ENCODE peak calls at places on chromosomes 2 and 18, in four cellular contexts. One of them, this sample, is unnamed.

GRCh38 chr18:59229681-59230443 is 9.9 kb downstream of the GRP start:
- DNase-seq in H1: no peak
- DNase-seq in GM12878: no peak
- DNase-seq in HepG2: no peak
- DNase-seq in this sample: no peak

GRCh38 chr18:75491361-75491760 is 63.9 kb upstream of the SMIM21 start:
- DNase-seq in GM12878: no peak
- DNase-seq in HepG2: no peak
- DNase-seq in H1: no peak
- DNase-seq in this sample: no peak

GRCh38 chr2:231359484-231359883 is 36.0 kb upstream of the B3GNT7 start:
- DNase-seq in GM12878: no peak
- DNase-seq in H1: no peak
- DNase-seq in HepG2: no peak
- DNase-seq in this sample: no peak

GRCh38 chr2:121532894-121533293 is 2.2 kb downstream of the RNU4ATAC start:
- DNase-seq in GM12878: no peak
- DNase-seq in H1: no peak
- DNase-seq in HepG2: peak; percentile 76
- DNase-seq in this sample: no peak

GRCh38 chr2:172928754-172929153 is 146.9 kb upstream of the MAP3K20 start:
- DNase-seq in GM12878: no peak
- DNase-seq in H1: no peak
- DNase-seq in HepG2: no peak
- DNase-seq in this sample: no peak

GRCh38 chr18:56086176-56086575 is 498.2 kb upstream of the TCF4 start:
- DNase-seq in HepG2: no peak
- DNase-seq in GM12878: no peak
- DNase-seq in H1: no peak
- DNase-seq in this sample: no peak

GRCh38 chr2:233563663-233564430 is 2.7 kb downstream of the USP40 start:
- DNase-seq in HepG2: no peak
- DNase-seq in GM12878: no peak
- DNase-seq in H1: no peak
- DNase-seq in this sample: no peak

GRCh38 chr2:183059561-183059960 is 19.0 kb upstream of the DUSP19 start:
- DNase-seq in H1: no peak
- DNase-seq in GM12878: no peak
- DNase-seq in HepG2: no peak
- DNase-seq in this sample: no peak

GRCh38 chr18:63063171-63063570 is 256.4 kb downstream of the BCL2 start:
- DNase-seq in H1: no peak
- DNase-seq in HepG2: no peak
- DNase-seq in GM12878: no peak
- DNase-seq in this sample: no peak

GRCh38 chr2:232363784-232364615 is 14.6 kb upstream of the ALPP start:
- DNase-seq in HepG2: no peak
- DNase-seq in GM12878: peak; percentile 24
- DNase-seq in H1: no peak
- DNase-seq in this sample: no peak

GRCh38 chr2:183010112-183010511 is 28.1 kb downstream of the NCKAP1 start:
- DNase-seq in GM12878: no peak
- DNase-seq in H1: peak; percentile 23
- DNase-seq in HepG2: no peak
- DNase-seq in this sample: no peak

GRCh38 chr2:134341476-134341875 is 87.6 kb downstream of the MGAT5 start:
- DNase-seq in H1: no peak
- DNase-seq in HepG2: no peak
- DNase-seq in GM12878: no peak
- DNase-seq in this sample: no peak

GRCh38 chr2:105595536-105595935 is 149.2 kb upstream of the NCK2 start:
- DNase-seq in HepG2: no peak
- DNase-seq in H1: no peak
- DNase-seq in GM12878: no peak
- DNase-seq in this sample: no peak

GRCh38 chr2:129374452-129374851 is 605.0 kb upstream of the RAB6C start:
- DNase-seq in HepG2: no peak
- DNase-seq in H1: no peak
- DNase-seq in GM12878: no peak
- DNase-seq in this sample: no peak

GRCh38 chr2:135202751-135203150 is 150.7 kb downstream of the RAB3GAP1 start:
- DNase-seq in GM12878: no peak
- DNase-seq in HepG2: no peak
- DNase-seq in H1: no peak
- DNase-seq in this sample: no peak

GRCh38 chr2:196463706-196464105 is 175.8 kb upstream of the CCDC150 start:
- DNase-seq in H1: no peak
- DNase-seq in GM12878: no peak
- DNase-seq in HepG2: no peak
- DNase-seq in this sample: no peak

GRCh38 chr2:231614559-231615057 is 21.9 kb downstream of the TEX44 start:
- DNase-seq in GM12878: no peak
- DNase-seq in H1: no peak
- DNase-seq in HepG2: no peak
- DNase-seq in this sample: no peak

GRCh38 chr2:233992481-233993217 is 57.9 kb upstream of the SPP2 start:
- DNase-seq in H1: no peak
- DNase-seq in HepG2: no peak
- DNase-seq in GM12878: no peak
- DNase-seq in this sample: no peak

GRCh38 chr2:43068730-43069517 is 157.5 kb downstream of the ZFP36L2 start:
- DNase-seq in GM12878: no peak
- DNase-seq in HepG2: no peak
- DNase-seq in H1: no peak
- DNase-seq in this sample: no peak

GRCh38 chr2:236246711-236247246 is 17.4 kb downstream of the ASB18 start:
- DNase-seq in H1: no peak
- DNase-seq in HepG2: no peak
- DNase-seq in GM12878: no peak
- DNase-seq in this sample: no peak

GRCh38 chr18:5455644-5456043 is 88.2 kb downstream of the EPB41L3 start:
- DNase-seq in HepG2: no peak
- DNase-seq in H1: no peak
- DNase-seq in GM12878: no peak
- DNase-seq in this sample: no peak

GRCh38 chr2:176081993-176082884 is 1.5 kb downstream of the EVX2 start:
- DNase-seq in HepG2: no peak
- DNase-seq in H1: no peak
- DNase-seq in GM12878: no peak
- DNase-seq in this sample: no peak

GRCh38 chr2:74502147-74502719 is 2.8 kb upstream of the LBX2 start:
- DNase-seq in HepG2: peak; percentile 86
- DNase-seq in H1: no peak
- DNase-seq in GM12878: no peak
- DNase-seq in this sample: no peak

GRCh38 chr18:23634692-23635091 is 28.0 kb downstream of the ANKRD29 start:
- DNase-seq in H1: no peak
- DNase-seq in GM12878: no peak
- DNase-seq in HepG2: no peak
- DNase-seq in this sample: no peak

GRCh38 chr2:263022-263738 is 652 bp downstream of the SH3YL1 start:
- DNase-seq in HepG2: no peak
- DNase-seq in H1: no peak
- DNase-seq in GM12878: no peak
- DNase-seq in this sample: no peak

GRCh38 chr2:127085260-127085666 is 21.7 kb downstream of the BIN1 start:
- DNase-seq in HepG2: no peak
- DNase-seq in GM12878: peak; percentile 42
- DNase-seq in H1: no peak
- DNase-seq in this sample: no peak

GRCh38 chr2:102664439-102665042 is 45.2 kb downstream of the SLC9A2 start:
- DNase-seq in HepG2: peak; percentile 27
- DNase-seq in H1: no peak
- DNase-seq in GM12878: peak; percentile 25
- DNase-seq in this sample: no peak

GRCh38 chr2:13858626-13859025 is 773.9 kb upstream of the LRATD1 start:
- DNase-seq in H1: no peak
- DNase-seq in HepG2: no peak
- DNase-seq in GM12878: peak; percentile 3
- DNase-seq in this sample: no peak

GRCh38 chr2:188979119-188979729 is 5.1 kb downstream of the COL3A1 start:
- DNase-seq in GM12878: no peak
- DNase-seq in H1: no peak
- DNase-seq in HepG2: no peak
- DNase-seq in this sample: no peak

GRCh38 chr18:31511098-31511497 is 13.1 kb downstream of the DSG2 start:
- DNase-seq in HepG2: no peak
- DNase-seq in GM12878: no peak
- DNase-seq in H1: no peak
- DNase-seq in this sample: no peak
- H3K9ac ChIP-seq in HepG2: peak overlapping the region; percentile 54
- H3K9ac ChIP-seq in GM12878: no peak overlapping the region
- H3K9ac ChIP-seq in H1: no peak overlapping the region
- H3K9ac ChIP-seq in this sample: no peak overlapping the region

GRCh38 chr2:215717627-215718412 is 282.0 kb upstream of the FN1 start:
- DNase-seq in H1: no peak
- DNase-seq in GM12878: no peak
- DNase-seq in HepG2: no peak
- DNase-seq in this sample: no peak
- H3K4me3 ChIP-seq in H1: no peak overlapping the region
- H3K4me3 ChIP-seq in GM12878: no peak overlapping the region
- H3K4me3 ChIP-seq in HepG2: no peak overlapping the region
- H3K4me3 ChIP-seq in this sample: no peak overlapping the region

GRCh38 chr2:156083707-156084494 is 248.6 kb downstream of the NR4A2 start:
- DNase-seq in HepG2: no peak
- DNase-seq in GM12878: no peak
- DNase-seq in H1: no peak
- DNase-seq in this sample: peak; percentile 13

GRCh38 chr2:156088598-156088997 is 243.9 kb downstream of the NR4A2 start:
- DNase-seq in GM12878: no peak
- DNase-seq in HepG2: no peak
- DNase-seq in H1: no peak
- DNase-seq in this sample: no peak

DNA sequence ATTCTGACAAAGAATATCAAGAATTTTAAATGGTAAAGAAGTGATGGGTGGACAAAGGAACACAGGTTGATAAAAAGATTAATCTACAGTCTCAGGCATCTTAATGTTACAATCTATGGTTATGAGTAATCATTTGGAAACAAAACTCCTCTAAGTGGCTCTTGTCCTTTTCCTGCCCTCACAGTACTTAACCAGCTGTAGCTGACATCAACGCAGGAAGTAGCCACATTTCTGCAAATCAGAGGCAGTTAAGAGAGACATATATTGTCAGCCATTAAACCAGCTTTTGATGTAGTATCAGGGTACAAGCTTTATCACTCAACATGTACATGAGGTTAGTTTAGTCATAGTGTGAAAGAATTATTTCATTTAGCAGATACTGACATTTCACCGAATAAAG is 244.6 kb downstream of the NR4A2 start:
- DNase-seq in HepG2: no peak
- DNase-seq in GM12878: no peak
- DNase-seq in H1: no peak
- DNase-seq in this sample: no peak
- TF ChIP-seq SUZ12 in HepG2: no peak
- TF ChIP-seq SUZ12 in GM12878: no peak
- TF ChIP-seq SUZ12 in H1: no peak
- TF ChIP-seq SUZ12 in this sample: no peak

GRCh38 chr2:229378386-229378785 is 107.3 kb upstream of the PID1 start:
- DNase-seq in HepG2: no peak
- DNase-seq in H1: no peak
- DNase-seq in GM12878: no peak
- DNase-seq in this sample: no peak
- H3K9ac ChIP-seq in HepG2: no peak overlapping the region
- H3K9ac ChIP-seq in H1: no peak overlapping the region
- H3K9ac ChIP-seq in GM12878: no peak overlapping the region
- H3K9ac ChIP-seq in this sample: no peak overlapping the region

DNA sequence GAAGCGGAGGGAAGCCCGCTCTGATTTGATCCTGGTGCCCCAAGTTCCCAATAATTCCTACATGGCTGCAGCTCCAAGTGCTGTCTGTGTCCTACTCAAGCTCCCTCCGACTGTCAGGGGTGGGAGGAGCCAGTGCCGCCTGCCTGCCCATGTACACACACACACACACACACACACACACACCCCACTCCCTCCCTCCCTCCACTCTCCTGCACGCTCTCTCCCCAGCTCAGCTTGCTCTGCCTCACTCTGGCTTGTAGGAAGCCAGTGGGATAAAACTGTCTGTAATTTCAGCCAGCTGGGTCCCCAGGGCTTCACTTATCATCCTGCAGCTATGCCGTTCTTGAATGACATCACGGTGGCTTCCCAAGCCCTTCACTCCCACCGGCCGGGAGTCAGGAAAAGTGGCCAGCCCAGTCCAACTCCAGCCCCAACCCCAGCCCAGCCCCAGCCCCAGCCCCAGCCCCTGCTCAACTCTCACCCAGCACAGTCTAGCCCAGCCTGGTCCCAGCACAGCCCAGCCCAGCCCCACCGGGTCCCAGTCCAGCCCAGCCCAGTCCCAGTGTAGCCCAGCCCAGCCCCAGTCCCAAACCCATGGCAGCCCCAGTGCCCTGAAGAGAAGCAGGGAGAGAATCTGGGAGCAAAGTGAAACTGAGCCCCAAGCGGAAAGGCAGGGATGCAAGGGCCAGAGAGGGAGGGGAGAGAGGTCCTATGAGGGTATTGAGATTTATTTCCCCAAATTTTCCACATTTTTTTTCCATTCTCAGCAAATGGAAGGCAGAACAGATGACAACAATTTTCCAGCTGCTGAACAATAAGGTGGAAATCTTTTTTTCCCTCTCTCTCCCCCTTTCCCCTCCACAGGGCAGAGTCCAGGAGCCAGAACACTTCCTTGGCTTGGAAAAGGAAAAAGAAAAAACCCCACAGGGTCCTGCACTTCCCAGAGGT is 144.0 kb downstream of the TNS1 start:
- DNase-seq in HepG2: peak; percentile 16
- DNase-seq in H1: no peak
- DNase-seq in GM12878: no peak
- DNase-seq in this sample: no peak
- H3K4me3 ChIP-seq in HepG2: no peak overlapping the region
- H3K4me3 ChIP-seq in H1: no peak overlapping the region
- H3K4me3 ChIP-seq in GM12878: no peak overlapping the region
- H3K4me3 ChIP-seq in this sample: no peak overlapping the region

DNA sequence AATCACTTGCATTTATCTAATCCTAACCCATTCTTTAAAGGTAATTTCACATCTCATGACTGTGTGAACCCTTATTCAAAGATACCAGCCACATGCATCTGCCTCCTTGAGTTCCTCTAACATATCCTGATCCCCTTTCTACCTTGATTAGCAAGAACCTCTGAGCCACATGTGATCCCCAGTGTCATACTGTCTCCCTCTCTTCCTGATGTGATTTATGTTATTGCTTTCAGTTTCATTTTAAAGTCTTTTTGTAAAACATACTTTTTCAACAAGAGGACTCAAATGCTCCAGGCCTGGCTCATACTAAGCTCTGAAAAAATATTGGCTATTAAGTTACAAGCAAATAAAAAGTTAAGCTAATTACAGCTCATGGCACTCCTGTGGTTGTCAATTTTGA is 470.1 kb downstream of the DLGAP1 start:
- DNase-seq in H1: no peak
- DNase-seq in GM12878: no peak
- DNase-seq in HepG2: no peak
- DNase-seq in this sample: no peak
- TF ChIP-seq SUZ12 in H1: no peak
- TF ChIP-seq SUZ12 in GM12878: no peak
- TF ChIP-seq SUZ12 in HepG2: no peak
- TF ChIP-seq SUZ12 in this sample: no peak

This sample was measured in NT2/D1.